ENCODE peak calls at places on chromosomes 7 and 10, in six cellular contexts. T is CD8-positive, alpha-beta memory T cell; Y is OCI-LY7; Q is IMR-90; F is GM23248; H is heart left ventricle. P is an unnamed sample.

GRCh38 chr7:120741371-120742042 is 116.4 kb downstream of the TSPAN12 start:
- DNase-seq in Q (no peak), T (no peak), F (no peak), Y (no peak), H (no peak), P (no peak)

GRCh38 chr7:12239821-12240220 is 28.7 kb downstream of the TMEM106B start:
- DNase-seq in T (no peak), Q (no peak), Y (no peak), F (no peak), H (no peak), P (no peak)

GRCh38 chr10:46558411-46559185 is 2.1 kb upstream of the GPRIN2 start:
- DNase-seq in H (peak; percentile 18), Q (no peak), T (no peak), Y (no peak), F (no peak), P (no peak)

GRCh38 chr10:120328647-120329046 is 128.4 kb upstream of the PLPP4 start:
- DNase-seq in Q (no peak), H (no peak), Y (no peak), T (no peak), F (peak; percentile 42), P (no peak)

GRCh38 chr10:48608279-48608681 is 3.4 kb upstream of the ARHGAP22 start:
- DNase-seq in T (no peak), Q (no peak), Y (peak; percentile 76), F (peak; percentile 63), H (no peak), P (peak; percentile 42)

GRCh38 chr7:140904081-140904480 is 20.6 kb downstream of the BRAF start:
- DNase-seq in F (peak; percentile 20), T (no peak), H (no peak), Q (peak; percentile 33), Y (no peak), P (no peak)

GRCh38 chr10:78889536-78890063 is 179.2 kb upstream of the ZMIZ1 start:
- DNase-seq in F (no peak), Y (no peak), Q (no peak), T (no peak), H (no peak), P (no peak)

GRCh38 chr7:150377116-150377979 is 1.8 kb upstream of the ZNF775 start:
- DNase-seq in T (no peak), Y (peak; percentile 33), Q (no peak), H (no peak), F (no peak), P (no peak)

GRCh38 chr10:116599991-116600390 is 9.2 kb downstream of the PNLIPRP1 start:
- DNase-seq in Q (no peak), F (no peak), Y (no peak), T (no peak), H (no peak), P (no peak)

GRCh38 chr10:125080984-125081383 is 79.4 kb downstream of the CTBP2 start:
- DNase-seq in Q (no peak), Y (no peak), H (no peak), T (no peak), F (no peak), P (no peak)

GRCh38 chr10:34045571-34046190 is 711.2 kb upstream of the NRP1 start:
- DNase-seq in F (peak; percentile 38), T (no peak), H (no peak), Y (no peak), Q (peak; percentile 16), P (no peak)

GRCh38 chr7:2451171-2452073 is 24.8 kb downstream of the GRIFIN start:
- DNase-seq in Y (peak; percentile 71), F (peak; percentile 86), T (peak; percentile 59), Q (peak; percentile 50), H (peak; percentile 84), P (peak; percentile 79)

GRCh38 chr7:94431203-94431602 is 36.5 kb downstream of the COL1A2 start:
- DNase-seq in Y (no peak), Q (no peak), F (peak; percentile 46), H (no peak), T (no peak), P (no peak)

GRCh38 chr7:150379590-150380379 is 655 bp downstream of the ZNF775 start:
- DNase-seq in Q (no peak), H (no peak), T (no peak), Y (no peak), F (peak; percentile 44), P (peak; percentile 27)

GRCh38 chr7:130258494-130259078 is 8.1 kb upstream of the CPA2 start:
- DNase-seq in H (no peak), Y (no peak), Q (no peak), F (no peak), T (no peak), P (no peak)

GRCh38 chr7:116122972-116123595 is 87.3 kb upstream of the TES start:
- DNase-seq in F (peak; percentile 77), H (no peak), Y (peak; percentile 14), Q (peak; percentile 66), T (no peak), P (no peak)

GRCh38 chr7:100577103-100577502 is 3.4 kb upstream of the SAP25 start:
- DNase-seq in F (no peak), H (no peak), T (no peak), Q (no peak), Y (no peak), P (no peak)

GRCh38 chr7:101743241-101743994 is 74.0 kb upstream of the CUX1 start:
- DNase-seq in F (peak; percentile 78), Y (peak; percentile 84), Q (peak; percentile 49), T (peak; percentile 65), H (peak; percentile 43), P (peak; percentile 39)

GRCh38 chr7:100496509-100496908 is 12.8 kb downstream of the NYAP1 start:
- DNase-seq in Y (no peak), H (no peak), Q (no peak), T (no peak), F (no peak), P (no peak)

GRCh38 chr10:69655868-69656555 is 26.0 kb downstream of the FAM241B start:
- DNase-seq in Q (no peak), F (no peak), H (no peak), T (no peak), Y (no peak), P (no peak)

GRCh38 chr10:31395695-31396094 is 76.7 kb downstream of the ZEB1 start:
- DNase-seq in T (no peak), Q (no peak), H (no peak), F (peak; percentile 53), Y (no peak), P (no peak)

GRCh38 chr10:44581996-44582395 is 197.1 kb upstream of the CXCL12 start:
- DNase-seq in T (no peak), Y (no peak), F (no peak), Q (no peak), H (no peak), P (no peak)

GRCh38 chr10:106680061-106680460 is 484.4 kb downstream of the SORCS1 start:
- DNase-seq in H (no peak), F (no peak), T (no peak), Q (no peak), Y (no peak), P (no peak)

GRCh38 chr10:128887856-128888255 is 579.2 kb upstream of the MGMT start:
- DNase-seq in Y (no peak), Q (no peak), H (no peak), F (no peak), T (no peak), P (no peak)
- H3K9me3 ChIP-seq in Y (no peaks in the 10 kb centered on the region), Q (peaks cover 41% of the 10 kb centered on the region), H (peaks cover 19% of the 10 kb centered on the region), F (no peaks in the 10 kb centered on the region), T (no peaks in the 10 kb centered on the region), P (no peaks in the 10 kb centered on the region)

GRCh38 chr7:54933610-54934009 is 85.2 kb upstream of the EGFR start:
- DNase-seq in Q (no peak), T (no peak), H (no peak), Y (no peak), F (peak; percentile 16), P (no peak)
- H3K4me3 ChIP-seq in Q (peak overlapping the region; percentile 42), T (no peak overlapping the region), H (peak overlapping the region; percentile 46), Y (no peak overlapping the region), F (peak overlapping the region; percentile 71), P (peak overlapping the region; percentile 40)

DNA sequence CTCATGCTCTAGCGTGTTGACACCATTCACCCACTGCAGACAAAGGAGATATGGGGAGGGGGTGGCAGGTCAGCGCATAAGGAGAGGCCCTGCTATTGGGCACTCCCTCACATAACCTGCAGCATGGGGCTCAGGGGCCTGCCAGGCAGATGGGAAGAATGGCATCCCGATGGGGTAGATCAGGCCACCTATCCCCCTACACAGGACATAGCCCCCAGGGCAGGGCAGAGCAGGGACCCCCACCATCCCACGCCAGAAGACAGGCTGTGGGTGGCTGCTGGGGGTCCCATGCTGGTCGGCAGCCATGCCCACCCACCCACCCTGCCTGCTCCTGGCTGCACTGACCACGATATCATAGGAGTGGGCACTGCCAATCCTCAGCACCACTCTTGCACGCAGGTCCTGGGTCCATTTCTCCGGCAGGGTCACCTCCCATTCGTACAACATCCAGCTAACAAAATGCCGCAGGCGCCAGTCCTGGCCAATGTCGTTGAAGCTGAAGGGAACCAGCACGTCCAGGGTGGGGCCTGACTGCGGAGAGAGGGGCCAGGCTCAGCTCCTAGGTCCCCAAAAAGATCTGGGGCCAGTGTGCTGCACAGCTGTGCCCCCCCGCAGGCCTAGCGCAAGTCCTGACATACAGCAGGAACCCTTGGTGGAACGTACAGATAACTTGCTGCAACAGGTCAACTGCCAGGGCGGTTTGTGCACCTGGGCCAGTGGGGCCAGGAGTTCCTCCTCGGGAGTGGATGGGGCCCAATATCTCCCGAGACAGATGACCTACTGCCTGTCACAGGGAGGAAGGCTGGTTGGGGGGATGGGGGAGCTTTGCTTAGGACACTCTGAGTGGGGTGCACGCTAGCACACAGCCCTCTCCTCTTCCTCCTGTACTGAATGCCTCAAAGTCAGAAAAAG is 45.9 kb upstream of the ZNF479 start:
- DNase-seq in F (no peak), T (no peak), H (no peak), Y (no peak), Q (no peak), P (no peak)
- H3K9me3 ChIP-seq in F (no peaks in the 10 kb centered on the region), T (no peaks in the 10 kb centered on the region), H (peaks cover 60% of the 10 kb centered on the region), Y (no peaks in the 10 kb centered on the region), Q (peaks cover 48% of the 10 kb centered on the region), P (no peaks in the 10 kb centered on the region)

GRCh38 chr10:131312261-131312801 is 810 bp upstream of the TCERG1L start:
- DNase-seq in F (no peak), H (no peak), Y (no peak), Q (no peak), T (no peak), P (no peak)

GRCh38 chr10:131313377-131313776 is 1.9 kb upstream of the TCERG1L start:
- DNase-seq in Y (no peak), T (no peak), Q (no peak), H (no peak), F (no peak), P (no peak)

GRCh38 chr10:131310054-131310903 is 1.2 kb downstream of the TCERG1L start:
- DNase-seq in F (peak; percentile 25), Q (no peak), Y (no peak), H (no peak), T (no peak), P (no peak)

GRCh38 chr10:131310904-131311660 is 439 bp downstream of the TCERG1L start:
- DNase-seq in H (no peak), F (peak; percentile 5), Q (no peak), T (no peak), Y (no peak), P (no peak)

DNA sequence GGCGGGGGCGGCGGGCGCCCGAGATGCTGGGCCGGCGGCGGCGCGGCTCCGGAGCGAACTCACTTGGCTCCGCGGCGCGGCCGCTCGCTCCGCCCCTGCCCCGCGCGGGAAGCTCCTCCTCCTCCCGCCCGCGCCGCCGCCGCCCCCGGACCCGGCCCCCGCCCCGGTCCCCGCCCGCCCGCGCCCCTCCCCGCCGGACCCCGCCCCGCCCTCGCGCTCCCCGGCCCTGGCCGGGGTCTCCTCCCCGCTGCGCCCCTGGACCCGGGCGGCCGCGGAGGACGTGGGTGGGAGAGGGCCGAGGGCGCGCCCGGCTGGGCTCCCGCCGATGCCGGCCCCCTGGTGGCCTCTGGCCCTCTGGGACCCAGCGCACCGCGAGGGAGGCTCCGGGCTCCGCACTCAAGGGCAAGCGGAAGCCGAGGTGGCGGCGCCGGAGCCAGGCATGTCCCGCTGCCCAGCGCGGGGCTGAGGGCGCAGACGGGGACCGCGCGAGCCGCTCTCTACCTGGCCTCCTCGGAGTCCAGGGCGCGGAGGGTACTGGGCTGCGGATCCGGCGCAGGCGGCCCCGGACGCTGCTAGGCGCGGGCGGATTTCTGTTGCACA is at the start of gene TCERG1L:
- DNase-seq in T (no peak), Y (no peak), H (no peak), F (no peak), Q (no peak), P (no peak)
- H3K4me3 ChIP-seq in T (no peak within 1 kb of the TSS), Y (no peak within 1 kb of the TSS), H (no peak within 1 kb of the TSS), F (no peak within 1 kb of the TSS), Q (no peak within 1 kb of the TSS), P (no peak within 1 kb of the TSS)